ENCODE peak calls at places on chromosomes 5 and 9, in eight cellular contexts. G is GM20000; V is cardiac fibroblast; J is neural crest cell; U is left ventricle myocardium inferior; Y is lower leg skin; B is kidney epithelial cell; S is CD4-positive, alpha-beta T cell. C is an unnamed sample.

GRCh38 chr9:124443625-124444024 is 6.6 kb upstream of the ADGRD2 start:
- DNase-seq in S (no peak), V (no peak), U (no peak), Y (no peak), B (no peak), J (no peak), G (no peak), C (no peak)

GRCh38 chr5:179263391-179264052 is 81.7 kb downstream of the ADAMTS2 start:
- DNase-seq in U (peak; percentile 17), J (no peak), G (no peak), S (no peak), V (no peak), Y (peak; percentile 80), B (no peak), C (no peak)

GRCh38 chr5:113166710-113167366 is 190.2 kb downstream of the DCP2 start:
- DNase-seq in Y (no peak), U (no peak), B (peak; percentile 94), V (peak; percentile 42), S (no peak), G (no peak), J (no peak), C (no peak)

GRCh38 chr5:52661903-52662302 is 125.8 kb upstream of the ITGA1 start:
- DNase-seq in Y (no peak), S (no peak), J (no peak), U (no peak), B (no peak), G (no peak), V (no peak), C (no peak)

GRCh38 chr5:306011-306805 is 15.3 kb upstream of the AHRR start:
- DNase-seq in B (no peak), S (no peak), J (no peak), V (no peak), Y (no peak), U (no peak), G (no peak), C (no peak)

GRCh38 chr9:93663877-93664548 is 87.6 kb downstream of the PHF2 start:
- DNase-seq in S (no peak), B (no peak), V (no peak), G (no peak), Y (peak; percentile 83), J (no peak), U (peak; percentile 2), C (no peak)

GRCh38 chr5:36733183-36733582 is 126.8 kb downstream of the SLC1A3 start:
- DNase-seq in U (no peak), V (no peak), B (no peak), G (no peak), S (no peak), Y (no peak), J (no peak), C (no peak)

GRCh38 chr5:15852217-15852616 is 327.4 kb downstream of the MARCHF11 start:
- DNase-seq in B (no peak), J (no peak), U (no peak), G (no peak), Y (no peak), S (no peak), V (no peak), C (no peak)

GRCh38 chr9:130448035-130448624 is 3.4 kb downstream of the ASS1 start:
- DNase-seq in Y (no peak), G (no peak), V (peak; percentile 43), U (no peak), S (no peak), B (no peak), J (no peak), C (no peak)

GRCh38 chr5:10376530-10376929 is 23.0 kb downstream of the MARCHF6 start:
- DNase-seq in V (no peak), U (no peak), S (no peak), J (no peak), G (no peak), B (no peak), Y (no peak), C (no peak)

GRCh38 chr9:113990570-113990907 is 87.6 kb downstream of the AMBP start:
- DNase-seq in S (no peak), J (no peak), U (no peak), G (no peak), Y (no peak), B (no peak), V (no peak), C (no peak)

GRCh38 chr5:143261748-143262392 is 141.6 kb downstream of the NR3C1 start:
- DNase-seq in B (no peak), V (peak; percentile 55), U (no peak), G (no peak), J (no peak), S (no peak), Y (no peak), C (no peak)

GRCh38 chr5:96652769-96653455 is 9.3 kb upstream of the CAST start:
- DNase-seq in U (no peak), J (no peak), G (no peak), B (no peak), S (no peak), V (no peak), Y (no peak), C (no peak)

GRCh38 chr5:53403758-53404157 is 76.7 kb upstream of the FST start:
- DNase-seq in G (no peak), U (no peak), V (peak; percentile 66), Y (no peak), B (no peak), S (no peak), J (no peak), C (no peak)

GRCh38 chr5:41503860-41504259 is 6.5 kb downstream of the PLCXD3 start:
- DNase-seq in S (no peak), V (no peak), U (no peak), G (no peak), Y (no peak), J (no peak), B (no peak), C (no peak)

GRCh38 chr9:127626752-127627493 is 14.8 kb downstream of the STXBP1 start:
- DNase-seq in B (no peak), U (no peak), Y (no peak), J (no peak), S (no peak), V (no peak), G (no peak), C (no peak)

GRCh38 chr9:22911632-22912031 is 465.0 kb downstream of the DMRTA1 start:
- DNase-seq in S (no peak), G (no peak), J (no peak), Y (no peak), U (no peak), V (no peak), B (no peak), C (no peak)

GRCh38 chr5:123549256-123549904 is 37.4 kb downstream of the CSNK1G3 start:
- DNase-seq in G (peak; percentile 38), J (no peak), B (no peak), Y (no peak), U (no peak), S (peak; percentile 16), V (no peak), C (no peak)

GRCh38 chr5:14663734-14664269 is 716 bp upstream of the OTULIN start:
- DNase-seq in Y (no peak), J (no peak), U (no peak), B (no peak), S (no peak), V (peak; percentile 39), G (peak; percentile 60), C (no peak)

GRCh38 chr9:123725389-123725788 is 204.5 kb downstream of the DENND1A start:
- DNase-seq in Y (no peak), V (peak; percentile 26), S (no peak), B (no peak), U (peak; percentile 22), J (peak; percentile 4), G (no peak), C (no peak)

GRCh38 chr5:109907189-109907588 is 217.5 kb downstream of the MAN2A1 start:
- DNase-seq in V (peak; percentile 51), J (no peak), Y (no peak), B (no peak), S (no peak), U (no peak), G (no peak), C (no peak)

GRCh38 chr5:67283275-67283987 is 86.8 kb upstream of the CD180 start:
- DNase-seq in J (no peak), U (no peak), Y (no peak), G (no peak), B (no peak), S (no peak), V (peak; percentile 33), C (no peak)

GRCh38 chr9:79984429-79985067 is 412.8 kb downstream of the TLE4 start:
- DNase-seq in U (no peak), S (no peak), G (no peak), V (no peak), Y (no peak), B (no peak), J (no peak), C (no peak)

GRCh38 chr5:54766748-54767147 is 218.6 kb downstream of the ESM1 start:
- DNase-seq in U (no peak), S (no peak), V (no peak), Y (no peak), B (no peak), G (no peak), J (no peak), C (no peak)
- TF ChIP-seq CTCF in U (no peak), S (no peak), V (no peak), Y (no peak), B (no peak), G (no peak), J (no peak), C (no peak)

GRCh38 chr5:122295138-122295537 is 16.9 kb upstream of the SNCAIP start:
- DNase-seq in B (no peak), U (no peak), G (no peak), J (no peak), V (peak; percentile 18), Y (no peak), S (no peak), C (no peak)
- TF ChIP-seq CTCF in B (peak; percentile 19), U (peak; percentile 45), G (no peak), J (peak; percentile 43), V (no peak), Y (no peak), S (no peak), C (peak; percentile 28)

DNA sequence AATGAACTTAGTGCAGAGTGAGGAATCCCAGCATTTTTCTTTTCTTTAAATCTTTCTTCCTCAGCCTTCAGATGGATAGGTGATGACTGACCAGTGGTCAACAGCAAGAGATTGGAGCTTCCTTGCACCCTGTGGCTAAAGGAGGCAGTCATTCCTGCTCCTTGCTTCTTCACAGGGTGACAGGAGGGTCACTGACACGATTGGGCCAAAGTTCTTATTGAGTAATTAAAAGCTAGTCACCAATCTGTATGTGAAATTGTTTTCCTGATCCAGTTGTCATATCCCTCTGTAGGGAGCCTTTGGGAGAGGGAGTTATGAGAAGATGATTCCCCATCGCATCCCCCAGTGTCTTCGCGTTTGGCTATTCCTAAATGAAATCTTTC is 85.2 kb downstream of the CMYA5 start:
- DNase-seq in Y (no peak), U (no peak), V (no peak), S (no peak), J (no peak), B (no peak), G (no peak), C (no peak)
- TF ChIP-seq CTCF in Y (no peak), U (no peak), V (no peak), S (no peak), J (peak; percentile 15), B (no peak), G (no peak), C (no peak)

DNA sequence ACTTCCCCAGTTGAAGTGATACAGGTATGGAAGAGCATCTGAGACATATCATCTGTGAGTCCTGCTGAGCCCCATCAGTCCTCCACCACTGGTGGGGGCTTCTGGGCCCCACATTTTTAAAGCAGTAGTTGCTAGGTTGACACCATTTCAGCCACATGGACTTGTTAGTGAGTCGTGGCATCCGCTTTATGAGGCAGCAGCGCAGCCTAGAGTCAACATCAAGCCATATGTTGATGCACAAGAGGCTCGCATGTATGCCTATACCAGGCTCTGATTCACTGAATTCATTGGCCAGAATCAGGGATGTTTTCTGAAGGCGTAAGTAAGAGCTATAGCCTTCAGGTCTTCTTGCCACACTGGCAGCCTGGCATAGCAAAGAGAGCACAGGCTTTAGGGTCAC is 26.8 kb downstream of the ZNF346 start:
- DNase-seq in B (no peak), Y (no peak), G (no peak), V (no peak), U (no peak), J (no peak), S (no peak), C (no peak)
- TF ChIP-seq CTCF in B (no peak), Y (no peak), G (no peak), V (no peak), U (no peak), J (no peak), S (no peak), C (no peak)